ENCODE peak calls at places on chromosomes 11 and 22, in six cellular contexts. J is tibial artery, T is AG04450, O is Calu3, E is cardiac muscle cell, I is psoas muscle. X is an unnamed sample.

GRCh38 chr22:29214232-29214631 is 8.5 kb downstream of the EMID1 start:
- DNase-seq in J (no peak), T (no peak), O (no peak), E (no peak), I (no peak), X (no peak)

GRCh38 chr11:120013325-120014250 is 124.3 kb downstream of the TRIM29 start:
- DNase-seq in J (no peak), T (no peak), O (peak), E (peak), I (no peak), X (no peak)

GRCh38 chr11:12410006-12410728 is 32.8 kb downstream of the PARVA start:
- DNase-seq in J (no peak), T (no peak), O (no peak), E (peak), I (no peak), X (peak)

GRCh38 chr11:130546438-130546837 is 98.0 kb downstream of the ADAMTS15 start:
- DNase-seq in J (no peak), T (no peak), O (no peak), E (no peak), I (no peak), X (no peak)

GRCh38 chr11:134340354-134340964 is 8.7 kb downstream of the GLB1L2 start:
- DNase-seq in J (no peak), T (no peak), O (no peak), E (no peak), I (no peak), X (no peak)

GRCh38 chr22:45228401-45228754 is 12.3 kb downstream of the KIAA0930 start:
- DNase-seq in J (no peak), T (no peak), O (no peak), E (no peak), I (no peak), X (no peak)

GRCh38 chr22:19933328-19934241 is 8.0 kb upstream of the COMT start:
- DNase-seq in J (no peak), T (no peak), O (no peak), E (no peak), I (no peak), X (no peak)

GRCh38 chr11:130826572-130826971 is 89.7 kb downstream of the SNX19 start:
- DNase-seq in J (peak), T (no peak), O (no peak), E (no peak), I (no peak), X (no peak)

GRCh38 chr11:2803186-2804057 is 82.2 kb downstream of the CDKN1C start:
- DNase-seq in J (peak), T (no peak), O (no peak), E (no peak), I (peak), X (peak)

GRCh38 chr22:48307941-48308340 is 1519.7 kb downstream of the BRD1 start:
- DNase-seq in J (no peak), T (no peak), O (no peak), E (no peak), I (no peak), X (no peak)

GRCh38 chr11:57546869-57547518 is 9.6 kb downstream of the SMTNL1 start:
- DNase-seq in J (no peak), T (no peak), O (no peak), E (peak), I (no peak), X (no peak)

GRCh38 chr22:49284389-49284788 is 543.3 kb downstream of the BRD1 start:
- DNase-seq in J (no peak), T (no peak), O (no peak), E (no peak), I (no peak), X (no peak)

GRCh38 chr11:748007-748359 is 719 bp downstream of the TALDO1 start:
- DNase-seq in J (no peak), T (no peak), O (no peak), E (peak), I (peak), X (no peak)

GRCh38 chr22:49380095-49380827 is 447.4 kb downstream of the BRD1 start:
- DNase-seq in J (peak), T (no peak), O (no peak), E (no peak), I (no peak), X (no peak)

GRCh38 chr11:108664730-108665525 is at the start of gene DDX10:
- DNase-seq in J (peak), T (peak), O (peak), E (peak), I (peak), X (peak)
- TF ChIP-seq CTCF in J (no peak), T (peak), O (no peak), E (no peak), I (peak), X (peak)

DNA sequence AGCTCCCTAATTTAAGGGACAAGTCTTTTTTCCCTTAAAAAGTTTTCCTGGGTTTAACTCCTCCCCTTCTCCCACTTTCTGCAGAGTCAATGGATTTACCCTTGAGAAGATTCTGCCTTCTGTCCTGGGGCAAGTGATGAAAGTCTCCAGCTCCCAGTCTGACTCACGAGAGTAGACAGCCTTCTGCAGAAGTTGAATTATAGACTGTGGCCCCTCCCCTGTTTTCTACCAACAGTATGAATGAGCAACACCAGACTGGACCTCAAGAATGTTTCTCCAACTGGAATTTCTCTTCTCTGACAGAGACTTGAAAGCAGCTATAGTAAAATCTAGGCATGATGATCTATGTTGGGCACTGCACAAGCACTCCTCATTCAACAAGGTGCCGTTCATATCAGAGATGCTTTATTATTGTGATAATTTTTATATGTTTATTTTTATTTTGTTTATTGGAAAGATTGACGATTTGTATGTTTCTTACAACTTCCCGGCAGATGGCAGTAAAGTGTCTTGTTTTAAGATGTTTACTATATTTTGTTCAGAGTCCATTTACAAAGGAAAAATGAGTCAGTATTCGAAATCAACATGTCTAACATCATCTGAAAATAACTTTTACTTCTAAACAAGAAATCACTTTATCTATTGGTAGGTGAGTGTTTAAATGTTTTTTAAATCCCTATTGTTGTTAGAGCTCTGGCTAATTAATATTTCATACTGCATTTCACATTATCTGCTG is 56.6 kb downstream of the LMO2 start:
- DNase-seq in J (no peak), T (peak), O (no peak), E (peak), I (no peak), X (no peak)
- TF ChIP-seq CTCF in J (peak), T (peak), O (peak), E (peak), I (no peak), X (peak)

GRCh38 chr22:24230911-24231656 is 13.8 kb downstream of the GGT5 start:
- DNase-seq in J (peak), T (no peak), O (peak), E (no peak), I (peak), X (no peak)
- TF ChIP-seq CTCF in J (no peak), T (peak), O (peak), E (peak), I (no peak), X (no peak)

DNA sequence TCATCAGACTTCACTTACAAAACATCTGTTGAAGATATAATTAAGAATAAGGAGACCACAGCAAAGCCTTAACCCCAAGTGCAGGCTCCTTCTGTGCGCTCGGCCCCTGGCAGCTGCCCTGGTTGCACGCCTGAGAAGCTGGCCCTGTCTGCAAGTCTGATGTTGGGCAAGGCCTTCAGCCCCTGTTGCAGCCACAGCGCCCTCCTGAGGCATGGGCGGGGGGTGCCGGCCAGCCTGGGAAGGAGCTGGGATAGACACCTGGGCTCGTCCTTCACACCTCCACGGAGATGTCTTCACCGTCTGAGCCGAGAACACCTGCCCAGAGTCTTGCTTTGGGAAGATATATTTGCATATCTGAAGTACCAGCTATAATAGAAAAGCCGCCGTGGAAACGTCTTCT is 104.1 kb downstream of the MPPED1 start:
- DNase-seq in J (no peak), T (no peak), O (no peak), E (no peak), I (no peak), X (no peak)
- TF ChIP-seq CTCF in J (no peak), T (no peak), O (no peak), E (no peak), I (no peak), X (no peak)